ENCODE peak calls at places on chromosomes 4 and X, in six cellular contexts. One of them, this sample, is unnamed.

GRCh38 chr4:145881991-145882390 is 56.6 kb downstream of the ZNF827 start:
- DNase-seq in mucosa of descending colon: peak
- DNase-seq in OCI-LY7: peak
- DNase-seq in foreskin keratinocyte: peak
- DNase-seq in thoracic aorta: no peak
- DNase-seq in tibial artery: no peak
- DNase-seq in this sample: no peak

GRCh38 chr4:13007802-13008201 is 476.3 kb downstream of the RAB28 start:
- DNase-seq in OCI-LY7: no peak
- DNase-seq in thoracic aorta: no peak
- DNase-seq in foreskin keratinocyte: no peak
- DNase-seq in tibial artery: no peak
- DNase-seq in mucosa of descending colon: no peak
- DNase-seq in this sample: no peak

GRCh38 chr4:84403656-84404055 is 95.4 kb downstream of the NKX6-1 start:
- DNase-seq in thoracic aorta: no peak
- DNase-seq in foreskin keratinocyte: no peak
- DNase-seq in tibial artery: no peak
- DNase-seq in OCI-LY7: no peak
- DNase-seq in mucosa of descending colon: no peak
- DNase-seq in this sample: no peak

GRCh38 chr4:6769138-6769983 is 13.2 kb upstream of the KIAA0232 start:
- DNase-seq in tibial artery: peak
- DNase-seq in OCI-LY7: no peak
- DNase-seq in mucosa of descending colon: no peak
- DNase-seq in foreskin keratinocyte: no peak
- DNase-seq in thoracic aorta: no peak
- DNase-seq in this sample: no peak

GRCh38 chr4:6272863-6273660 is 3.4 kb downstream of the WFS1 start:
- DNase-seq in OCI-LY7: no peak
- DNase-seq in thoracic aorta: no peak
- DNase-seq in mucosa of descending colon: peak
- DNase-seq in tibial artery: no peak
- DNase-seq in foreskin keratinocyte: peak
- DNase-seq in this sample: no peak

GRCh38 chr4:74754218-74754617 is 40.1 kb downstream of the BTC start:
- DNase-seq in thoracic aorta: no peak
- DNase-seq in foreskin keratinocyte: no peak
- DNase-seq in tibial artery: no peak
- DNase-seq in mucosa of descending colon: no peak
- DNase-seq in OCI-LY7: no peak
- DNase-seq in this sample: peak

GRCh38 chrX:40922307-40922706 is 162.9 kb upstream of the USP9X start:
- DNase-seq in foreskin keratinocyte: no peak
- DNase-seq in thoracic aorta: no peak
- DNase-seq in mucosa of descending colon: no peak
- DNase-seq in OCI-LY7: peak
- DNase-seq in tibial artery: no peak
- DNase-seq in this sample: no peak

GRCh38 chrX:310621-311155 is 7.9 kb downstream of the GTPBP6 start:
- DNase-seq in mucosa of descending colon: peak
- DNase-seq in foreskin keratinocyte: no peak
- DNase-seq in tibial artery: peak
- DNase-seq in thoracic aorta: no peak
- DNase-seq in OCI-LY7: no peak
- DNase-seq in this sample: no peak

GRCh38 chrX:97290199-97290598 is 406.5 kb downstream of the RPA4 start:
- DNase-seq in thoracic aorta: no peak
- DNase-seq in mucosa of descending colon: no peak
- DNase-seq in foreskin keratinocyte: no peak
- DNase-seq in OCI-LY7: no peak
- DNase-seq in tibial artery: no peak
- DNase-seq in this sample: no peak

GRCh38 chr4:176563591-176563990 is 229.1 kb downstream of the VEGFC start:
- DNase-seq in foreskin keratinocyte: no peak
- DNase-seq in tibial artery: no peak
- DNase-seq in OCI-LY7: no peak
- DNase-seq in thoracic aorta: no peak
- DNase-seq in mucosa of descending colon: no peak
- DNase-seq in this sample: no peak
- TF ChIP-seq CTCF in foreskin keratinocyte: peak
- TF ChIP-seq CTCF in tibial artery: no peak
- TF ChIP-seq CTCF in OCI-LY7: no peak
- TF ChIP-seq CTCF in thoracic aorta: no peak
- TF ChIP-seq CTCF in mucosa of descending colon: no peak
- TF ChIP-seq CTCF in this sample: no peak

DNA sequence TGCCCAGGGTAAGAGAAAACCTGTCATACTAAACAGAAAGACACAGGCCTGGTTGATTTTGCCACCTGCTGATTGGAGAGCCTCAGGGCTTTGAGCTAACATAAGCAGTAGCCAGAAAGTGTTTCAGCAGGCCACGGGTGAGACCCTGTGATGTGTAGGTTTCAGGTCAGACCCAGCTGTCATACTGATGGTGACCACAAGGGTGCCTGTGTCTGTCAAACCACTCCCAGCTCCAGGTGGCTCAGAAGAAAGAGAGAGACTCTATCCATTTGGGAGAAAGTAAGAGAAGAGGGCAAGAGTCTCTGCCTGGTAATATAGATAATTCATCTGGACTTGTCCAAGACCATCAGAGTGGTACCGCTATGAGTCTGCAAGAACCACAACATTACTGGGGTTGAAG is 72.8 kb upstream of the NLRP2B start:
- DNase-seq in tibial artery: no peak
- DNase-seq in mucosa of descending colon: no peak
- DNase-seq in foreskin keratinocyte: no peak
- DNase-seq in thoracic aorta: no peak
- DNase-seq in OCI-LY7: no peak
- DNase-seq in this sample: no peak
- TF ChIP-seq CTCF in tibial artery: no peak
- TF ChIP-seq CTCF in mucosa of descending colon: no peak
- TF ChIP-seq CTCF in foreskin keratinocyte: no peak
- TF ChIP-seq CTCF in thoracic aorta: no peak
- TF ChIP-seq CTCF in OCI-LY7: peak
- TF ChIP-seq CTCF in this sample: no peak

GRCh38 chr4:73345399-73345975 is 58.6 kb upstream of the ALB start:
- DNase-seq in thoracic aorta: no peak
- DNase-seq in mucosa of descending colon: no peak
- DNase-seq in tibial artery: no peak
- DNase-seq in foreskin keratinocyte: no peak
- DNase-seq in OCI-LY7: no peak
- DNase-seq in this sample: no peak

GRCh38 chr4:73344106-73344505 is 60.0 kb upstream of the ALB start:
- DNase-seq in tibial artery: no peak
- DNase-seq in thoracic aorta: no peak
- DNase-seq in OCI-LY7: no peak
- DNase-seq in foreskin keratinocyte: no peak
- DNase-seq in mucosa of descending colon: no peak
- DNase-seq in this sample: no peak

GRCh38 chr4:73335717-73336116 is 68.4 kb upstream of the ALB start:
- DNase-seq in thoracic aorta: no peak
- DNase-seq in OCI-LY7: no peak
- DNase-seq in tibial artery: no peak
- DNase-seq in mucosa of descending colon: no peak
- DNase-seq in foreskin keratinocyte: no peak
- DNase-seq in this sample: no peak

GRCh38 chr4:73343432-73343831 is 60.7 kb upstream of the ALB start:
- DNase-seq in foreskin keratinocyte: no peak
- DNase-seq in thoracic aorta: no peak
- DNase-seq in mucosa of descending colon: no peak
- DNase-seq in tibial artery: no peak
- DNase-seq in OCI-LY7: no peak
- DNase-seq in this sample: no peak

GRCh38 chr4:73341454-73341853 is 62.6 kb upstream of the ALB start:
- DNase-seq in mucosa of descending colon: no peak
- DNase-seq in thoracic aorta: no peak
- DNase-seq in foreskin keratinocyte: peak
- DNase-seq in tibial artery: no peak
- DNase-seq in OCI-LY7: peak
- DNase-seq in this sample: peak
- TF ChIP-seq CTCF in mucosa of descending colon: no peak
- TF ChIP-seq CTCF in thoracic aorta: peak
- TF ChIP-seq CTCF in foreskin keratinocyte: peak
- TF ChIP-seq CTCF in tibial artery: peak
- TF ChIP-seq CTCF in OCI-LY7: peak
- TF ChIP-seq CTCF in this sample: peak

GRCh38 chr4:23861897-23862296 is 27.9 kb downstream of the PPARGC1A start:
- DNase-seq in OCI-LY7: no peak
- DNase-seq in mucosa of descending colon: no peak
- DNase-seq in foreskin keratinocyte: no peak
- DNase-seq in thoracic aorta: no peak
- DNase-seq in tibial artery: no peak
- DNase-seq in this sample: no peak

GRCh38 chr4:23853986-23854385 is 35.9 kb downstream of the PPARGC1A start:
- DNase-seq in foreskin keratinocyte: no peak
- DNase-seq in mucosa of descending colon: no peak
- DNase-seq in OCI-LY7: no peak
- DNase-seq in thoracic aorta: no peak
- DNase-seq in tibial artery: no peak
- DNase-seq in this sample: no peak

GRCh38 chr4:23856630-23857029 is 33.2 kb downstream of the PPARGC1A start:
- DNase-seq in tibial artery: no peak
- DNase-seq in mucosa of descending colon: peak
- DNase-seq in thoracic aorta: no peak
- DNase-seq in OCI-LY7: no peak
- DNase-seq in foreskin keratinocyte: no peak
- DNase-seq in this sample: no peak

GRCh38 chr4:23855912-23856605 is 33.8 kb downstream of the PPARGC1A start:
- DNase-seq in foreskin keratinocyte: no peak
- DNase-seq in thoracic aorta: no peak
- DNase-seq in tibial artery: no peak
- DNase-seq in OCI-LY7: no peak
- DNase-seq in mucosa of descending colon: no peak
- DNase-seq in this sample: no peak

GRCh38 chr4:23857353-23857752 is 32.5 kb downstream of the PPARGC1A start:
- DNase-seq in foreskin keratinocyte: no peak
- DNase-seq in tibial artery: no peak
- DNase-seq in mucosa of descending colon: no peak
- DNase-seq in thoracic aorta: no peak
- DNase-seq in OCI-LY7: no peak
- DNase-seq in this sample: no peak
- TF ChIP-seq CTCF in foreskin keratinocyte: peak
- TF ChIP-seq CTCF in tibial artery: peak
- TF ChIP-seq CTCF in mucosa of descending colon: peak
- TF ChIP-seq CTCF in thoracic aorta: no peak
- TF ChIP-seq CTCF in OCI-LY7: no peak
- TF ChIP-seq CTCF in this sample: no peak

GRCh38 chrX:56784666-56785065 is 55.6 kb downstream of the NBDY start:
- DNase-seq in foreskin keratinocyte: no peak
- DNase-seq in OCI-LY7: no peak
- DNase-seq in thoracic aorta: no peak
- DNase-seq in tibial artery: peak
- DNase-seq in mucosa of descending colon: no peak
- DNase-seq in this sample: no peak

GRCh38 chrX:56782791-56783449 is 53.9 kb downstream of the NBDY start:
- DNase-seq in tibial artery: no peak
- DNase-seq in mucosa of descending colon: peak
- DNase-seq in OCI-LY7: no peak
- DNase-seq in thoracic aorta: no peak
- DNase-seq in foreskin keratinocyte: no peak
- DNase-seq in this sample: no peak

GRCh38 chrX:56783996-56784620 is 55.1 kb downstream of the NBDY start:
- DNase-seq in OCI-LY7: no peak
- DNase-seq in thoracic aorta: no peak
- DNase-seq in tibial artery: no peak
- DNase-seq in mucosa of descending colon: no peak
- DNase-seq in foreskin keratinocyte: no peak
- DNase-seq in this sample: no peak

GRCh38 chrX:56782362-56782761 is 53.3 kb downstream of the NBDY start:
- DNase-seq in mucosa of descending colon: no peak
- DNase-seq in foreskin keratinocyte: no peak
- DNase-seq in thoracic aorta: no peak
- DNase-seq in tibial artery: no peak
- DNase-seq in OCI-LY7: no peak
- DNase-seq in this sample: no peak

GRCh38 chrX:56783450-56783831 is 54.4 kb downstream of the NBDY start:
- DNase-seq in foreskin keratinocyte: no peak
- DNase-seq in mucosa of descending colon: peak
- DNase-seq in thoracic aorta: no peak
- DNase-seq in OCI-LY7: no peak
- DNase-seq in tibial artery: no peak
- DNase-seq in this sample: no peak
- TF ChIP-seq CTCF in foreskin keratinocyte: no peak
- TF ChIP-seq CTCF in mucosa of descending colon: no peak
- TF ChIP-seq CTCF in thoracic aorta: no peak
- TF ChIP-seq CTCF in OCI-LY7: no peak
- TF ChIP-seq CTCF in tibial artery: no peak
- TF ChIP-seq CTCF in this sample: no peak

GRCh38 chrX:12770440-12770839 is 20.8 kb upstream of the PRPS2 start:
- DNase-seq in thoracic aorta: no peak
- DNase-seq in foreskin keratinocyte: no peak
- DNase-seq in OCI-LY7: peak
- DNase-seq in mucosa of descending colon: no peak
- DNase-seq in tibial artery: no peak
- DNase-seq in this sample: peak

GRCh38 chrX:12767856-12768255 is 23.4 kb upstream of the PRPS2 start:
- DNase-seq in mucosa of descending colon: no peak
- DNase-seq in tibial artery: no peak
- DNase-seq in OCI-LY7: no peak
- DNase-seq in thoracic aorta: no peak
- DNase-seq in foreskin keratinocyte: no peak
- DNase-seq in this sample: no peak

DNA sequence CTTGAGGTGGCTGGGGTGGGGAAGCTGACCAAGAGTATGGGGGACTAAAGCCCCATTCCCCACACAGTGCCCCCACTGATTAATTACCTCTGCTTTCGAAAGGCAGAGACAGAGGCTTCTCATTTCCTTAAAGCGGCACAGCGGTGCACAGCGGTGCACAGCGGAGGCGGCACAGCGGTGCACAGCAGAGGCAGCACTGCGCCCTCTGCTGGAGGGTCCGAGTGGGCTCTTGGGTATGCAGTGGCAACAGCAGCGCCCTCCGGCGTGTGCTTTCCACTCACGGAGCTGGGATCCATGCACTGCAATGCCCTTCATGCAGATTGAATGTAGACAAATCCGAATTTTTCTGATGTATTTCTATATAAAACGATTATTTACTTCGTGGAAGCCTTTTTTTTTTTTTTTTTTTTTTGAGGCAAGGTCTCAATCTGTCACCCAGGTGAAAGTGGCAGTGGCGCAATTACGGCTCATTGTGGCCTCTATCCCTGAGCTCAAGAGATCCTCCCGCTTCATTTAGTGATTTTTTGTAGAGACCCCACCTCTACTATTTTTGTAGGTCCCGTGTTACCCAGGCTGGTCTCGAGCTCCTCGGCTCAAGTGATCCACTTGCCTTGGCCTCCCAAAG is 19.7 kb upstream of the PRPS2 start:
- DNase-seq in mucosa of descending colon: peak
- DNase-seq in thoracic aorta: no peak
- DNase-seq in foreskin keratinocyte: no peak
- DNase-seq in OCI-LY7: peak
- DNase-seq in tibial artery: no peak
- DNase-seq in this sample: peak
- TF ChIP-seq CTCF in mucosa of descending colon: peak
- TF ChIP-seq CTCF in thoracic aorta: no peak
- TF ChIP-seq CTCF in foreskin keratinocyte: peak
- TF ChIP-seq CTCF in OCI-LY7: peak
- TF ChIP-seq CTCF in tibial artery: peak
- TF ChIP-seq CTCF in this sample: peak

GRCh38 chrX:140661657-140662056 is 47.9 kb upstream of the LINC00632 start:
- DNase-seq in thoracic aorta: no peak
- DNase-seq in OCI-LY7: no peak
- DNase-seq in mucosa of descending colon: no peak
- DNase-seq in tibial artery: no peak
- DNase-seq in foreskin keratinocyte: no peak
- DNase-seq in this sample: no peak
- TF ChIP-seq CTCF in thoracic aorta: no peak
- TF ChIP-seq CTCF in OCI-LY7: no peak
- TF ChIP-seq CTCF in mucosa of descending colon: no peak
- TF ChIP-seq CTCF in tibial artery: no peak
- TF ChIP-seq CTCF in foreskin keratinocyte: no peak
- TF ChIP-seq CTCF in this sample: no peak